ENCODE peak calls at places on chromosomes 6 and 20, in nine cellular contexts. Z is stimulated activated CD4-positive, alpha-beta T cell treated with anti-CD3 and anti-CD28 coated beads, TNF-alpha, amount 100 ng/mL, for 4 hours; M is activated T-cell treated with anti-CD3 and anti-CD28 coated beads, Interleukin-2, amount 50 U/mL, for 4 hours; O is M059J; A is AG10803; N is occipital lobe; T is iris pigment epithelial cell; J is heart left ventricle; X is CD8-positive, alpha-beta T cell. Q is an unnamed sample.

GRCh38 chr20:5393218-5393870 is 76.6 kb upstream of the PROKR2 start:
- DNase-seq in O (no peak), X (no peak), J (no peak), Z (no peak), T (no peak), A (no peak), N (no peak), M (no peak), Q (no peak)

GRCh38 chr6:43378631-43379030 is 9.2 kb upstream of the ZNF318 start:
- DNase-seq in T (no peak), X (no peak), N (no peak), O (no peak), M (no peak), Z (no peak), J (no peak), A (no peak), Q (no peak)

GRCh38 chr6:35260642-35261570 is 1.4 kb downstream of the ZNF76 start:
- DNase-seq in M (no peak), A (no peak), O (no peak), N (no peak), Z (no peak), J (no peak), T (no peak), X (no peak), Q (no peak)

GRCh38 chr6:159935633-159936032 is 33.2 kb upstream of the IGF2R start:
- DNase-seq in N (no peak), T (peak), J (no peak), O (peak), X (no peak), Z (no peak), M (no peak), A (peak), Q (no peak)

GRCh38 chr20:23658989-23659609 is 21.3 kb upstream of the CST3 start:
- DNase-seq in N (no peak), A (no peak), J (no peak), O (no peak), X (no peak), M (no peak), T (no peak), Z (no peak), Q (no peak)

GRCh38 chr20:62606551-62607201 is 35.6 kb upstream of the SLCO4A1 start:
- DNase-seq in M (no peak), Z (no peak), J (peak), A (peak), T (no peak), O (peak), N (no peak), X (no peak), Q (no peak)

GRCh38 chr20:63701329-63702035 is 5.0 kb downstream of the TNFRSF6B start:
- DNase-seq in M (no peak), J (peak), Z (no peak), N (no peak), T (no peak), A (no peak), X (no peak), O (no peak), Q (no peak)

GRCh38 chr6:52887912-52888535 is 21.5 kb downstream of the GSTA3 start:
- DNase-seq in X (no peak), J (no peak), O (peak), M (no peak), N (no peak), T (peak), Z (no peak), A (no peak), Q (no peak)

GRCh38 chr6:131765081-131765852 is 42.6 kb upstream of the ENPP1 start:
- DNase-seq in N (no peak), O (peak), Z (no peak), T (peak), A (peak), M (no peak), J (no peak), X (no peak), Q (no peak)

GRCh38 chr6:16130437-16130891 is 1.6 kb downstream of the MYLIP start:
- DNase-seq in X (no peak), N (no peak), J (no peak), Z (no peak), A (no peak), M (no peak), T (no peak), O (no peak), Q (no peak)

GRCh38 chr20:23404196-23404595 is 17.1 kb downstream of the NAPB start:
- DNase-seq in J (no peak), M (no peak), O (peak), T (peak), A (peak), Z (no peak), N (no peak), X (no peak), Q (no peak)

GRCh38 chr20:51095755-51096509 is 73.0 kb upstream of the KCNG1 start:
- DNase-seq in M (no peak), T (no peak), O (peak), Z (no peak), A (no peak), X (no peak), N (no peak), J (no peak), Q (no peak)

GRCh38 chr20:35823937-35824336 is 52.1 kb downstream of the PHF20 start:
- DNase-seq in J (no peak), X (no peak), O (no peak), T (no peak), A (peak), N (no peak), Z (no peak), M (no peak), Q (no peak)

GRCh38 chr6:69980624-69981023 is 114.3 kb downstream of the COL19A1 start:
- DNase-seq in M (no peak), T (no peak), X (no peak), O (no peak), A (no peak), N (no peak), J (no peak), Z (no peak), Q (no peak)

GRCh38 chr20:51287628-51288413 is 254.7 kb downstream of the NFATC2 start:
- DNase-seq in N (no peak), A (no peak), M (no peak), Z (no peak), O (peak), J (no peak), X (no peak), T (no peak), Q (no peak)

GRCh38 chr20:5002077-5002413 is 735 bp upstream of the SLC23A2 start:
- DNase-seq in O (no peak), T (no peak), M (no peak), J (peak), A (no peak), X (no peak), N (no peak), Z (no peak), Q (no peak)

GRCh38 chr20:56579261-56579660 is 46.2 kb downstream of the FAM209B start:
- DNase-seq in Z (no peak), N (no peak), M (no peak), O (no peak), A (no peak), J (no peak), T (no peak), X (no peak), Q (no peak)

GRCh38 chr6:22476811-22477210 is 92.6 kb upstream of the HDGFL1 start:
- DNase-seq in A (no peak), O (no peak), X (no peak), J (no peak), N (no peak), M (no peak), Z (no peak), T (peak), Q (no peak)

GRCh38 chr6:156977527-156978291 is 200.5 kb downstream of the ARID1B start:
- DNase-seq in Z (no peak), O (peak), A (peak), T (peak), J (peak), X (no peak), M (no peak), N (no peak), Q (no peak)

GRCh38 chr6:150004783-150005717 is 20.3 kb downstream of the RAET1L start:
- DNase-seq in X (peak), T (peak), J (peak), M (peak), N (peak), Z (peak), A (peak), O (peak), Q (peak)

GRCh38 chr6:45184040-45184439 is 144.1 kb upstream of the RUNX2 start:
- DNase-seq in O (no peak), M (no peak), J (no peak), X (no peak), Z (no peak), T (no peak), A (no peak), N (no peak), Q (no peak)

GRCh38 chr20:1537731-1538058 is 19.8 kb downstream of the SIRPD start:
- DNase-seq in T (no peak), M (no peak), X (no peak), Z (no peak), O (no peak), J (peak), A (no peak), N (no peak), Q (no peak)

GRCh38 chr6:73394577-73395354 is at the start of gene DDX43:
- DNase-seq in A (peak), T (peak), N (no peak), M (no peak), Z (peak), X (peak), O (no peak), J (peak), Q (peak)

GRCh38 chr6:112946051-112946450 is 598.9 kb downstream of the RFPL4B start:
- DNase-seq in M (no peak), A (peak), J (no peak), T (peak), O (peak), X (no peak), N (no peak), Z (no peak), Q (no peak)

GRCh38 chr6:43628392-43629103 is 516 bp downstream of the GTPBP2 start:
- DNase-seq in X (peak), J (peak), T (peak), A (peak), Z (no peak), M (peak), O (peak), N (no peak), Q (peak)

GRCh38 chr6:5205877-5206840 is 54.6 kb downstream of the LYRM4 start:
- DNase-seq in T (peak), N (peak), M (no peak), J (peak), A (peak), O (peak), X (no peak), Z (no peak), Q (no peak)

GRCh38 chr20:17867546-17867945 is 101.0 kb downstream of the SNX5 start:
- DNase-seq in T (no peak), Z (no peak), J (no peak), O (no peak), A (no peak), N (no peak), M (no peak), X (no peak), Q (no peak)

GRCh38 chr6:167079853-167080297 is 43.0 kb upstream of the CCR6 start:
- DNase-seq in N (no peak), X (no peak), A (no peak), J (no peak), O (no peak), Z (peak), T (no peak), M (peak), Q (peak)

GRCh38 chr6:161281092-161281491 is 7.2 kb upstream of the AGPAT4 start:
- DNase-seq in Z (no peak), N (no peak), A (no peak), M (no peak), X (no peak), J (no peak), T (no peak), O (no peak), Q (no peak)

GRCh38 chr6:158460602-158461092 is 99.2 kb upstream of the TMEM181 start:
- DNase-seq in T (peak), A (peak), X (no peak), J (no peak), Z (no peak), N (no peak), M (no peak), O (peak), Q (no peak)

GRCh38 chr6:227074-227782 is 65.1 kb upstream of the DUSP22 start:
- DNase-seq in M (no peak), O (no peak), A (peak), J (no peak), Z (no peak), X (no peak), T (no peak), N (peak), Q (no peak)

GRCh38 chr20:46757754-46758678 is 48.6 kb downstream of the SLC2A10 start:
- DNase-seq in T (peak), J (peak), Z (peak), M (peak), O (peak), N (no peak), X (no peak), A (peak), Q (peak)

GRCh38 chr6:112571486-112571885 is 224.4 kb downstream of the RFPL4B start:
- DNase-seq in X (no peak), N (no peak), O (peak), M (no peak), A (peak), J (peak), Z (no peak), T (peak), Q (no peak)

GRCh38 chr6:129853996-129854711 is 7.0 kb downstream of the TMEM244 start:
- DNase-seq in T (peak), X (no peak), J (no peak), O (peak), M (no peak), Z (no peak), A (no peak), N (no peak), Q (no peak)

GRCh38 chr20:20568604-20569205 is 143.7 kb downstream of the RALGAPA2 start:
- DNase-seq in A (peak), J (no peak), X (no peak), N (no peak), Z (no peak), M (no peak), O (peak), T (peak), Q (no peak)

GRCh38 chr20:62598761-62599194 is 43.5 kb upstream of the SLCO4A1 start:
- DNase-seq in N (no peak), X (no peak), Z (no peak), A (no peak), T (no peak), M (no peak), O (no peak), J (peak), Q (no peak)

Q was measured in stimulated activated naive CD4-positive, alpha-beta T cell treated with Interleukin-2 at 50 U/mL for 16 hours.